ENCODE peak calls at places on chromosomes 3 and 15, in six cellular contexts. W, Z, K, E, D and B are unnamed samples.

GRCh38 chr3:171347017-171347979 is 112.9 kb downstream of the TNIK start:
- DNase-seq in W (no peak), E (peak), D (no peak), K (no peak), Z (no peak), B (no peak)

GRCh38 chr15:30062881-30063280 is 19.9 kb upstream of the GOLGA8J start:
- DNase-seq in Z (no peak), K (no peak), D (no peak), W (no peak), E (no peak), B (no peak)

GRCh38 chr15:45343258-45343860 is 35.0 kb downstream of the GATM start:
- DNase-seq in Z (no peak), K (no peak), W (no peak), D (no peak), E (no peak), B (no peak)

GRCh38 chr3:44016818-44017217 is 224.9 kb upstream of the TOPAZ1 start:
- DNase-seq in K (no peak), E (no peak), D (no peak), W (no peak), Z (no peak), B (no peak)

GRCh38 chr15:84953136-84953535 is 28.5 kb upstream of the PDE8A start:
- DNase-seq in W (no peak), K (no peak), Z (no peak), E (no peak), D (no peak), B (no peak)

GRCh38 chr15:36798366-36798765 is 218.9 kb downstream of the CDIN1 start:
- DNase-seq in W (no peak), E (no peak), D (no peak), Z (peak), K (no peak), B (no peak)

GRCh38 chr3:184164648-184165330 is 9.6 kb downstream of the DVL3 start:
- DNase-seq in D (no peak), E (no peak), W (no peak), K (no peak), Z (no peak), B (no peak)

GRCh38 chr15:89396723-89397652 is 62.4 kb upstream of the POLG start:
- DNase-seq in W (no peak), Z (no peak), K (no peak), E (no peak), D (no peak), B (no peak)

GRCh38 chr3:131107637-131108433 is 81.2 kb downstream of the NEK11 start:
- DNase-seq in Z (peak), D (no peak), E (no peak), W (no peak), K (no peak), B (no peak)

GRCh38 chr15:63191895-63192603 is 2.6 kb downstream of the RAB8B start:
- DNase-seq in D (no peak), E (no peak), W (peak), Z (no peak), K (no peak), B (no peak)

GRCh38 chr15:66670698-66671580 is 31.1 kb upstream of the SMAD6 start:
- DNase-seq in K (no peak), W (no peak), E (peak), Z (no peak), D (no peak), B (no peak)

GRCh38 chr3:177622982-177623617 is 425.8 kb upstream of the TBL1XR1 start:
- DNase-seq in D (no peak), Z (no peak), K (no peak), W (no peak), E (no peak), B (no peak)